ENCODE peak calls at places on chromosomes 3 and 15, in nine cellular contexts. One of them, this sample, is unnamed.

GRCh38 chr15:81161215-81161673 is 27.2 kb downstream of the CFAP161 start:
- DNase-seq in cardiac muscle cell: no peak
- DNase-seq in GM23248: no peak
- DNase-seq in tibial artery: no peak
- DNase-seq in heart right ventricle: no peak
- DNase-seq in ovary: no peak
- DNase-seq in uterus: no peak
- DNase-seq in K562: no peak
- DNase-seq in CD4-positive, CD25-positive, alpha-beta regulatory T cell: no peak
- DNase-seq in this sample: no peak

GRCh38 chr3:66121288-66121687 is 82.6 kb upstream of the MAGI1 start:
- DNase-seq in GM23248: peak; percentile 46
- DNase-seq in ovary: no peak
- DNase-seq in tibial artery: no peak
- DNase-seq in cardiac muscle cell: no peak
- DNase-seq in heart right ventricle: no peak
- DNase-seq in uterus: no peak
- DNase-seq in K562: no peak
- DNase-seq in CD4-positive, CD25-positive, alpha-beta regulatory T cell: no peak
- DNase-seq in this sample: no peak

GRCh38 chr3:46360904-46361303 is 7.0 kb downstream of the CCR2 start:
- DNase-seq in K562: no peak
- DNase-seq in GM23248: no peak
- DNase-seq in tibial artery: no peak
- DNase-seq in ovary: no peak
- DNase-seq in heart right ventricle: no peak
- DNase-seq in cardiac muscle cell: no peak
- DNase-seq in CD4-positive, CD25-positive, alpha-beta regulatory T cell: no peak
- DNase-seq in uterus: no peak
- DNase-seq in this sample: no peak

GRCh38 chr3:194268659-194269487 is 82.3 kb downstream of the CPN2 start:
- DNase-seq in K562: no peak
- DNase-seq in heart right ventricle: peak; percentile 3
- DNase-seq in CD4-positive, CD25-positive, alpha-beta regulatory T cell: no peak
- DNase-seq in ovary: no peak
- DNase-seq in cardiac muscle cell: no peak
- DNase-seq in uterus: peak; percentile 20
- DNase-seq in GM23248: no peak
- DNase-seq in tibial artery: peak; percentile 64
- DNase-seq in this sample: no peak

GRCh38 chr3:171195686-171196085 is 169.2 kb upstream of the SLC2A2 start:
- DNase-seq in GM23248: no peak
- DNase-seq in cardiac muscle cell: peak; percentile 50
- DNase-seq in K562: no peak
- DNase-seq in ovary: no peak
- DNase-seq in CD4-positive, CD25-positive, alpha-beta regulatory T cell: no peak
- DNase-seq in heart right ventricle: no peak
- DNase-seq in uterus: no peak
- DNase-seq in tibial artery: no peak
- DNase-seq in this sample: no peak

GRCh38 chr15:96321422-96322391 is 8.8 kb upstream of the NR2F2 start:
- DNase-seq in heart right ventricle: peak; percentile 23
- DNase-seq in ovary: peak; percentile 73
- DNase-seq in cardiac muscle cell: peak; percentile 21
- DNase-seq in CD4-positive, CD25-positive, alpha-beta regulatory T cell: no peak
- DNase-seq in tibial artery: peak; percentile 74
- DNase-seq in K562: no peak
- DNase-seq in GM23248: peak; percentile 68
- DNase-seq in uterus: peak; percentile 73
- DNase-seq in this sample: no peak

GRCh38 chr3:49415931-49416601 is 3.8 kb downstream of the TCTA start:
- DNase-seq in CD4-positive, CD25-positive, alpha-beta regulatory T cell: peak; percentile 67
- DNase-seq in heart right ventricle: no peak
- DNase-seq in GM23248: no peak
- DNase-seq in ovary: no peak
- DNase-seq in uterus: no peak
- DNase-seq in cardiac muscle cell: no peak
- DNase-seq in tibial artery: no peak
- DNase-seq in K562: no peak
- DNase-seq in this sample: no peak

GRCh38 chr15:90885432-90886290 is 1.4 kb downstream of the FES start:
- DNase-seq in GM23248: peak; percentile 68
- DNase-seq in uterus: peak; percentile 79
- DNase-seq in K562: peak; percentile 76
- DNase-seq in cardiac muscle cell: peak; percentile 73
- DNase-seq in CD4-positive, CD25-positive, alpha-beta regulatory T cell: peak; percentile 68
- DNase-seq in heart right ventricle: peak; percentile 86
- DNase-seq in tibial artery: peak; percentile 86
- DNase-seq in ovary: peak; percentile 73
- DNase-seq in this sample: peak; percentile 93

GRCh38 chr3:37255990-37256308 is 81.6 kb upstream of the LRRFIP2 start:
- DNase-seq in ovary: no peak
- DNase-seq in CD4-positive, CD25-positive, alpha-beta regulatory T cell: no peak
- DNase-seq in uterus: no peak
- DNase-seq in cardiac muscle cell: no peak
- DNase-seq in GM23248: peak; percentile 22
- DNase-seq in K562: no peak
- DNase-seq in heart right ventricle: no peak
- DNase-seq in tibial artery: no peak
- DNase-seq in this sample: no peak

GRCh38 chr3:66468016-66468735 is 32.6 kb downstream of the LRIG1 start:
- DNase-seq in heart right ventricle: no peak
- DNase-seq in ovary: no peak
- DNase-seq in GM23248: peak; percentile 78
- DNase-seq in uterus: no peak
- DNase-seq in K562: no peak
- DNase-seq in cardiac muscle cell: peak; percentile 63
- DNase-seq in tibial artery: no peak
- DNase-seq in CD4-positive, CD25-positive, alpha-beta regulatory T cell: no peak
- DNase-seq in this sample: no peak

GRCh38 chr15:78388865-78389264 is 48.7 kb downstream of the CRABP1 start:
- DNase-seq in uterus: no peak
- DNase-seq in K562: no peak
- DNase-seq in CD4-positive, CD25-positive, alpha-beta regulatory T cell: no peak
- DNase-seq in ovary: no peak
- DNase-seq in heart right ventricle: no peak
- DNase-seq in cardiac muscle cell: no peak
- DNase-seq in tibial artery: peak; percentile 29
- DNase-seq in GM23248: no peak
- DNase-seq in this sample: no peak

GRCh38 chr3:66885326-66886000 is 112.6 kb upstream of the KBTBD8 start:
- DNase-seq in heart right ventricle: no peak
- DNase-seq in K562: no peak
- DNase-seq in GM23248: peak; percentile 51
- DNase-seq in ovary: no peak
- DNase-seq in uterus: no peak
- DNase-seq in tibial artery: no peak
- DNase-seq in cardiac muscle cell: peak; percentile 18
- DNase-seq in CD4-positive, CD25-positive, alpha-beta regulatory T cell: no peak
- DNase-seq in this sample: peak; percentile 6

GRCh38 chr3:78708565-78709073 is 1059.2 kb downstream of the ROBO1 start:
- DNase-seq in K562: no peak
- DNase-seq in heart right ventricle: no peak
- DNase-seq in uterus: no peak
- DNase-seq in CD4-positive, CD25-positive, alpha-beta regulatory T cell: no peak
- DNase-seq in tibial artery: no peak
- DNase-seq in GM23248: no peak
- DNase-seq in ovary: no peak
- DNase-seq in cardiac muscle cell: no peak
- DNase-seq in this sample: no peak
- H3K4me1 ChIP-seq in K562: no peaks in the 10 kb centered on the region
- H3K4me1 ChIP-seq in heart right ventricle: no peaks in the 10 kb centered on the region
- H3K4me1 ChIP-seq in uterus: no peaks in the 10 kb centered on the region
- H3K4me1 ChIP-seq in CD4-positive, CD25-positive, alpha-beta regulatory T cell: no peaks in the 10 kb centered on the region
- H3K4me1 ChIP-seq in tibial artery: no peaks in the 10 kb centered on the region
- H3K4me1 ChIP-seq in GM23248: no peaks in the 10 kb centered on the region
- H3K4me1 ChIP-seq in ovary: no peaks in the 10 kb centered on the region
- H3K4me1 ChIP-seq in cardiac muscle cell: peaks cover 11% of the 10 kb centered on the region
- H3K4me1 ChIP-seq in this sample: peaks cover 10% of the 10 kb centered on the region

GRCh38 chr15:36886135-36887011 is 214.0 kb downstream of the MEIS2 start:
- DNase-seq in heart right ventricle: no peak
- DNase-seq in CD4-positive, CD25-positive, alpha-beta regulatory T cell: no peak
- DNase-seq in uterus: no peak
- DNase-seq in GM23248: no peak
- DNase-seq in tibial artery: no peak
- DNase-seq in K562: no peak
- DNase-seq in ovary: no peak
- DNase-seq in cardiac muscle cell: no peak
- DNase-seq in this sample: no peak
- H3K4me3 ChIP-seq in heart right ventricle: no peak overlapping the region
- H3K4me3 ChIP-seq in CD4-positive, CD25-positive, alpha-beta regulatory T cell: no peak overlapping the region
- H3K4me3 ChIP-seq in uterus: peak overlapping the region; percentile 43
- H3K4me3 ChIP-seq in GM23248: no peak overlapping the region
- H3K4me3 ChIP-seq in tibial artery: no peak overlapping the region
- H3K4me3 ChIP-seq in K562: no peak overlapping the region
- H3K4me3 ChIP-seq in ovary: peak overlapping the region; percentile 46
- H3K4me3 ChIP-seq in cardiac muscle cell: peak overlapping the region; percentile 27
- H3K4me3 ChIP-seq in this sample: no peak overlapping the region

DNA sequence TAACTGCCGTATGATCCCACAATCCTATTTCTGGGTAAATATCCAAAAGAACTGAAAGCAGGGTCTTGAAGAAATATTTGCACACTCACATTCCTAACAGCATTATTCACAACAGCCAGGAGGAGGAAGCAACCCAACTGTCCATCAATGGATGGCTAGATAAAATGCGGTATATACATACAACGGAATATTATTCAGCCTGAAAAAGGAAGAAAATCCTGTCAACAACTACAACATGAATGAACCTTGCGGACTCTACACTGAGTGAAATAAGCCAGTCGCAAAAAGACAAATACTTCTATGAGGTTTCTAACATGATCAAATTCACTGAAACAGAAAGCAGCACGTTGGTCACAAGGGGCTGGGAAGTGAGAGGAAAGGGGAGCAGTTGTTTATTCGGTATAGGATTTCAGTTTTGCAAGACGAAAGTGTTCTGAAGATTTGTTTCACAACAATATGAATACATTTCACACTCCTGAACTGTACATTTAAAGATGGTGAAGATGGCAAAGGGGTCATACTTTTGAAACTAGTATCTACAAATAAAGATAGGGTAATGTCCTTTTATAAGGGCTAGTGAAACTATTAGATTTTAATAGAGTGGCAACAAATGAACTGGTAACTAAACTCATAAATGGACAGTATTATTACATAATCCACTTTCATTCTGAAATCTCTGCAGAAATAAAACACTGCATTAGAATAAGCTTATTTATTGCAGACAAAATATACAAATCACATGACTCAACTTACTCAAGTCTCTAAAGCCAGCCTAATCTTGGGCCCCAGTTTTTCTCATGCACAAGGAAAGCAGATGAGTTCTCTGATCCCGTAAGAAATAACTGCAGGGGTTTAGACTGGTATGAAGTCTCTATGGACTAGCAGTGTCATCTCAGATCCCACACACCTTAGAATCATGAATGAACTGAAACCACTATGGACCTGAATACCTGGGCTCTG is 6.0 kb downstream of the DLG1 start:
- DNase-seq in tibial artery: no peak
- DNase-seq in ovary: no peak
- DNase-seq in CD4-positive, CD25-positive, alpha-beta regulatory T cell: no peak
- DNase-seq in heart right ventricle: no peak
- DNase-seq in uterus: no peak
- DNase-seq in cardiac muscle cell: no peak
- DNase-seq in GM23248: no peak
- DNase-seq in K562: no peak
- DNase-seq in this sample: no peak
- H3K36me3 ChIP-seq in tibial artery: no peaks in the 10 kb centered on the region
- H3K36me3 ChIP-seq in ovary: no peaks in the 10 kb centered on the region
- H3K36me3 ChIP-seq in CD4-positive, CD25-positive, alpha-beta regulatory T cell: peaks cover 32% of the 10 kb centered on the region
- H3K36me3 ChIP-seq in heart right ventricle: peaks cover 75% of the 10 kb centered on the region
- H3K36me3 ChIP-seq in uterus: no peaks in the 10 kb centered on the region
- H3K36me3 ChIP-seq in cardiac muscle cell: peaks cover 30% of the 10 kb centered on the region
- H3K36me3 ChIP-seq in GM23248: peaks cover 28% of the 10 kb centered on the region
- H3K36me3 ChIP-seq in K562: peaks cover 78% of the 10 kb centered on the region
- H3K36me3 ChIP-seq in this sample: peaks cover 45% of the 10 kb centered on the region

GRCh38 chr15:74174966-74175270 is 1.4 kb downstream of the ISLR start:
- DNase-seq in ovary: no peak
- DNase-seq in cardiac muscle cell: no peak
- DNase-seq in CD4-positive, CD25-positive, alpha-beta regulatory T cell: no peak
- DNase-seq in tibial artery: peak; percentile 76
- DNase-seq in uterus: peak; percentile 25
- DNase-seq in heart right ventricle: no peak
- DNase-seq in K562: no peak
- DNase-seq in GM23248: no peak
- DNase-seq in this sample: no peak

GRCh38 chr15:74174216-74174965 is 881 bp downstream of the ISLR start:
- DNase-seq in tibial artery: peak; percentile 86
- DNase-seq in K562: no peak
- DNase-seq in GM23248: peak; percentile 59
- DNase-seq in cardiac muscle cell: peak; percentile 57
- DNase-seq in CD4-positive, CD25-positive, alpha-beta regulatory T cell: no peak
- DNase-seq in uterus: peak; percentile 75
- DNase-seq in ovary: peak; percentile 80
- DNase-seq in heart right ventricle: peak; percentile 57
- DNase-seq in this sample: no peak

GRCh38 chr15:74178326-74179100 is 5.0 kb downstream of the ISLR start:
- DNase-seq in K562: no peak
- DNase-seq in uterus: peak; percentile 18
- DNase-seq in tibial artery: peak; percentile 60
- DNase-seq in CD4-positive, CD25-positive, alpha-beta regulatory T cell: no peak
- DNase-seq in GM23248: no peak
- DNase-seq in heart right ventricle: no peak
- DNase-seq in cardiac muscle cell: no peak
- DNase-seq in ovary: peak; percentile 13
- DNase-seq in this sample: no peak

GRCh38 chr15:74175271-74176191 is 2.0 kb downstream of the ISLR start:
- DNase-seq in cardiac muscle cell: no peak
- DNase-seq in ovary: no peak
- DNase-seq in K562: no peak
- DNase-seq in heart right ventricle: no peak
- DNase-seq in CD4-positive, CD25-positive, alpha-beta regulatory T cell: no peak
- DNase-seq in uterus: peak; percentile 25
- DNase-seq in GM23248: no peak
- DNase-seq in tibial artery: peak; percentile 65
- DNase-seq in this sample: no peak

DNA sequence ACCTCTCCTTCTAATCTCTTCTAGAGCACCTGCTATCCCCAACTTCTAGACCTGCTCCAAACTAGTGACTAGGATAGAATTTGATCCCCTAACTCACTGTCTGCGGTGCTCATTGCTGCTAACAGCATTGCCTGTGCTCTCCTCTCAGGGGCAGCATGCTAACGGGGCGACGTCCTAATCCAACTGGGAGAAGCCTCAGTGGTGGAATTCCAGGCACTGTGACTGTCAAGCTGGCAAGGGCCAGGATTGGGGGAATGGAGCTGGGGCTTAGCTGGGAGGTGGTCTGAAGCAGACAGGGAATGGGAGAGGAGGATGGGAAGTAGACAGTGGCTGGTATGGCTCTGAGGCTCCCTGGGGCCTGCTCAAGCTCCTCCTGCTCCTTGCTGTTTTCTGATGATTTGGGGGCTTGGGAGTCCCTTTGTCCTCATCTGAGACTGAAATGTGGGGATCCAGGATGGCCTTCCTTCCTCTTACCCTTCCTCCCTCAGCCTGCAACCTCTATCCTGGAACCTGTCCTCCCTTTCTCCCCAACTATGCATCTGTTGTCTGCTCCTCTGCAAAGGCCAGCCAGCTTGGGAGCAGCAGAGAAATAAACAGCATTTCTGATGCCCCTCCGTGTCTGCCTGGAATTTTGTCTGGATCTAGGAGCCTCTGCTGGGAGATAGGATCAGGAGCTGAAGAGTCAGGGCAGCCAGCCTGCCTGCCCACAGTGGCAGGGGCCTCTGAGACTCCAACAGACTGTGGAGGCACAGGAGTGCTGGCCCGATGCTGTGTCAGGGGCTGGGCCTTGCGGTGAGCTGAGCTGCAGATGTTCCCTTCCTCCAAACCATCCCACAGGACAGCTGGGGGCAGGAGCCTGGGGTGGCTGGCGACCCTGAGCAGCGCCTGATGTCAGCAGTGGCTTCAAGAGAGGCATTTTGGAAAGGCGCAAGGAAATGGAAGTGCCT is 3.0 kb downstream of the ISLR start:
- DNase-seq in cardiac muscle cell: no peak
- DNase-seq in CD4-positive, CD25-positive, alpha-beta regulatory T cell: no peak
- DNase-seq in tibial artery: peak; percentile 61
- DNase-seq in GM23248: peak; percentile 24
- DNase-seq in uterus: peak; percentile 15
- DNase-seq in heart right ventricle: no peak
- DNase-seq in K562: no peak
- DNase-seq in ovary: peak; percentile 8
- DNase-seq in this sample: peak; percentile 22
- H3K4me1 ChIP-seq in cardiac muscle cell: peaks cover 16% of the 10 kb centered on the region
- H3K4me1 ChIP-seq in CD4-positive, CD25-positive, alpha-beta regulatory T cell: no peaks in the 10 kb centered on the region
- H3K4me1 ChIP-seq in tibial artery: peaks cover 93% of the 10 kb centered on the region
- H3K4me1 ChIP-seq in GM23248: peaks cover 64% of the 10 kb centered on the region
- H3K4me1 ChIP-seq in uterus: peaks cover 21% of the 10 kb centered on the region
- H3K4me1 ChIP-seq in heart right ventricle: peaks cover 51% of the 10 kb centered on the region
- H3K4me1 ChIP-seq in K562: no peaks in the 10 kb centered on the region
- H3K4me1 ChIP-seq in ovary: peaks cover 48% of the 10 kb centered on the region
- H3K4me1 ChIP-seq in this sample: peaks cover 3% of the 10 kb centered on the region

This sample was measured in HAP-1.